ENCODE peak calls at places on chromosomes 7 and 10, in four cellular contexts. B is CD8-positive, alpha-beta T cell; V is A549; L is brain microvascular endothelial cell. G is an unnamed sample.

GRCh38 chr10:11472158-11472753 is 139.2 kb downstream of the USP6NL start:
- DNase-seq in L (peak; percentile 51), B (peak; percentile 70), V (peak; percentile 65), G (peak; percentile 65)

GRCh38 chr7:157654350-157654749 is 317.5 kb downstream of the DNAJB6 start:
- DNase-seq in V (no peak), L (no peak), B (no peak), G (no peak)

GRCh38 chr7:41987-42386 is 150.4 kb upstream of the FAM20C start:
- DNase-seq in L (no peak), B (no peak), V (no peak), G (no peak)

GRCh38 chr10:986881-987634 is 1.2 kb upstream of the GTPBP4 start:
- DNase-seq in L (peak; percentile 58), B (no peak), V (no peak), G (no peak)

GRCh38 chr10:77411805-77412204 is 225.8 kb downstream of the KCNMA1 start:
- DNase-seq in L (no peak), V (no peak), B (no peak), G (no peak)

GRCh38 chr7:82331234-82331633 is 112.3 kb downstream of the CACNA2D1 start:
- DNase-seq in L (no peak), V (no peak), B (no peak), G (no peak)

GRCh38 chr7:50959560-50959959 is 176.9 kb upstream of the GRB10 start:
- DNase-seq in B (no peak), L (no peak), V (no peak), G (no peak)

GRCh38 chr7:115087437-115087836 is 165.5 kb downstream of the MDFIC start:
- DNase-seq in V (peak; percentile 33), B (no peak), L (peak; percentile 86), G (no peak)

GRCh38 chr10:98349508-98349922 is 65.5 kb downstream of the PYROXD2 start:
- DNase-seq in L (peak; percentile 97), V (no peak), B (no peak), G (no peak)

GRCh38 chr10:124290095-124290795 is 128.5 kb downstream of the OAT start:
- DNase-seq in L (peak; percentile 65), V (no peak), B (no peak), G (peak; percentile 9)

GRCh38 chr7:42606217-42606905 is 305.5 kb downstream of the C7orf25 start:
- DNase-seq in V (no peak), L (no peak), B (no peak), G (no peak)

GRCh38 chr7:27346531-27347260 is 104.1 kb downstream of the EVX1 start:
- DNase-seq in B (no peak), L (peak; percentile 84), V (peak; percentile 96), G (no peak)

GRCh38 chr7:1232623-1233327 is at the start of gene UNCX:
- DNase-seq in B (no peak), L (no peak), V (no peak), G (no peak)

GRCh38 chr10:65358565-65358964 is 1567.3 kb upstream of the LRRTM3 start:
- DNase-seq in V (peak; percentile 20), L (peak; percentile 46), B (no peak), G (peak; percentile 0)

GRCh38 chr7:121288894-121289293 is 39.9 kb upstream of the WNT16 start:
- DNase-seq in L (peak; percentile 61), V (no peak), B (no peak), G (no peak)

GRCh38 chr10:48574322-48574796 is 30.5 kb downstream of the ARHGAP22 start:
- DNase-seq in B (no peak), L (no peak), V (no peak), G (no peak)

GRCh38 chr7:27194641-27195379 is 5.1 kb downstream of the HOXA13 start:
- DNase-seq in V (no peak), L (no peak), B (no peak), G (no peak)

GRCh38 chr7:13166801-13167200 is 479.4 kb downstream of the ARL4A start:
- DNase-seq in V (no peak), L (no peak), B (no peak), G (no peak)

GRCh38 chr10:119608316-119609155 is 11.8 kb upstream of the TIAL1 start:
- DNase-seq in V (peak; percentile 62), B (peak; percentile 34), L (peak; percentile 8), G (no peak)

GRCh38 chr7:2560175-2560695 is 1.5 kb downstream of the IQCE start:
- DNase-seq in V (no peak), L (no peak), B (no peak), G (peak; percentile 57)

GRCh38 chr7:10596827-10597226 is 376.8 kb upstream of the PHF14 start:
- DNase-seq in L (no peak), V (no peak), B (no peak), G (no peak)

GRCh38 chr7:41940760-41941343 is 238.0 kb upstream of the INHBA start:
- DNase-seq in B (peak; percentile 48), L (peak; percentile 69), V (peak; percentile 71), G (peak; percentile 31)

GRCh38 chr7:159031135-159031701 is 113.4 kb downstream of the VIPR2 start:
- DNase-seq in V (no peak), B (peak; percentile 4), L (no peak), G (no peak)

GRCh38 chr10:2928219-2928840 is 139.0 kb upstream of the PFKP start:
- DNase-seq in B (peak; percentile 45), V (peak; percentile 71), L (peak; percentile 53), G (peak; percentile 90)

GRCh38 chr10:42754155-42755027 is 28.2 kb upstream of the BMS1 start:
- DNase-seq in V (no peak), B (peak; percentile 29), L (no peak), G (peak; percentile 17)

GRCh38 chr7:5637415-5637814 is 144.0 kb downstream of the RNF216 start:
- DNase-seq in V (no peak), B (no peak), L (no peak), G (no peak)

GRCh38 chr10:93461124-93461806 is 20.9 kb downstream of the MYOF start:
- DNase-seq in B (no peak), V (no peak), L (no peak), G (no peak)

GRCh38 chr10:122494833-122495232 is 33.5 kb downstream of the HTRA1 start:
- DNase-seq in V (peak; percentile 16), L (peak; percentile 95), B (no peak), G (no peak)

GRCh38 chr7:136138991-136139390 is 161.8 kb upstream of the MTPN start:
- DNase-seq in L (no peak), B (no peak), V (no peak), G (no peak)

GRCh38 chr10:15262036-15262713 is 93.7 kb upstream of the NMT2 start:
- DNase-seq in B (no peak), V (peak; percentile 21), L (no peak), G (no peak)

GRCh38 chr7:2373646-2374045 is 19.0 kb downstream of the EIF3B start:
- DNase-seq in V (no peak), B (no peak), L (no peak), G (no peak)

GRCh38 chr10:60140681-60141632 is 234.6 kb upstream of the CCDC6 start:
- DNase-seq in L (no peak), B (no peak), V (peak; percentile 52), G (no peak)

GRCh38 chr10:60139290-60139689 is 232.9 kb upstream of the CCDC6 start:
- DNase-seq in V (no peak), L (no peak), B (no peak), G (no peak)

GRCh38 chr10:60138842-60139241 is 232.5 kb upstream of the CCDC6 start:
- DNase-seq in B (no peak), L (no peak), V (no peak), G (no peak)

GRCh38 chr10:60138026-60138425 is 231.7 kb upstream of the CCDC6 start:
- DNase-seq in B (no peak), L (no peak), V (no peak), G (no peak)

GRCh38 chr10:60139798-60140566 is 233.6 kb upstream of the CCDC6 start:
- DNase-seq in L (peak; percentile 10), V (peak; percentile 23), B (no peak), G (no peak)
- H3K4me3 ChIP-seq in L (peak overlapping the region; percentile 13), V (peak overlapping the region; percentile 19), B (no peak overlapping the region), G (no peak overlapping the region)

GRCh38 chr10:104257235-104257634 is 2.5 kb downstream of the GSTO1 start:
- DNase-seq in B (no peak), L (no peak), V (no peak), G (no peak)
- H3K4me3 ChIP-seq in B (no peak overlapping the region), L (peak overlapping the region; percentile 82), V (no peak overlapping the region), G (no peak overlapping the region)

DNA sequence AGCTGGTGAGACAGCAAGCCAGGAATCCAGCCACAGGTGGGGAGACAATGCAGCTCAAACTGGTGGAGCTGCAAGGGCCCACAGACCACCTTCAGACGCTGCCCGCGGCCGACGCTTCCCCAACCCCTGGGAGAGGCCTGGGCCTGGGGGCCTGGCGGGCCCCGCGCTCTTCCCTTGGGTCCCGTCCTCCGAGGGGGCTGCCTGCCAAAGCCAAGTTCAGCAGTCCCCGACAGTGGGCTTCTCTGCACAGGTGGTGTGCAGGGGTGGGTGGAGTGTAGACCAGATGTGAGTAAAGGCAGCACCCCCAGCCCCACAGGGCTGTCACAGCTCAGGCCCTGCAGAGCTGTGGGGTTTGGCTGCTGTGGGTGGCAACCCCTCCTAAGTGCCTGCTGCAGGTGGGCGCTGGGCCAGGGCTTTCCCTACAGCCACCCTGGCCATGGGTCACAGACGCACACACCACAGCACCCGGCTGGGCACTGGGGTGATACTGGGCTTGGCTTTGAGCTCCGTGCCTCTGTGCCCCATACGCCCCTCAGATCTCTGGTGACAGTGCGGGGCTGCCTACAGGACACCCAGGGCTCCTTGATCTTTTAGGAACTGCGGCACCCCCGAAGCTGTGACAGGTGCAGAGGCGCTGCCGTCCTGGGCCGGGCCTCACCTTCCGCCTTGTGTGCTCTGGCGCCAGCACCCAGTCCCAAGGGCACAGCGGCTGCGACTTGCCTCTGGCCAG is 20.5 kb downstream of the BNIP3 start:
- DNase-seq in L (no peak), B (no peak), V (no peak), G (no peak)
- H3K4me3 ChIP-seq in L (no peak overlapping the region), B (no peak overlapping the region), V (no peak overlapping the region), G (no peak overlapping the region)

GRCh38 chr10:102504976-102505300 is 1.2 kb downstream of the SUFU start:
- DNase-seq in L (no peak), B (no peak), V (no peak), G (no peak)

GRCh38 chr10:102502029-102502336 is 529 bp downstream of the ACTR1A start:
- DNase-seq in L (peak; percentile 99), V (peak; percentile 99), B (peak; percentile 98), G (peak; percentile 99)

GRCh38 chr10:102502337-102503151 is at the start of gene ACTR1A:
- DNase-seq in V (peak; percentile 100), L (peak; percentile 100), B (peak; percentile 95), G (peak; percentile 99)

GRCh38 chr10:102504179-102504975 is 605 bp downstream of the SUFU start:
- DNase-seq in L (no peak), V (no peak), B (peak; percentile 16), G (peak; percentile 38)

DNA sequence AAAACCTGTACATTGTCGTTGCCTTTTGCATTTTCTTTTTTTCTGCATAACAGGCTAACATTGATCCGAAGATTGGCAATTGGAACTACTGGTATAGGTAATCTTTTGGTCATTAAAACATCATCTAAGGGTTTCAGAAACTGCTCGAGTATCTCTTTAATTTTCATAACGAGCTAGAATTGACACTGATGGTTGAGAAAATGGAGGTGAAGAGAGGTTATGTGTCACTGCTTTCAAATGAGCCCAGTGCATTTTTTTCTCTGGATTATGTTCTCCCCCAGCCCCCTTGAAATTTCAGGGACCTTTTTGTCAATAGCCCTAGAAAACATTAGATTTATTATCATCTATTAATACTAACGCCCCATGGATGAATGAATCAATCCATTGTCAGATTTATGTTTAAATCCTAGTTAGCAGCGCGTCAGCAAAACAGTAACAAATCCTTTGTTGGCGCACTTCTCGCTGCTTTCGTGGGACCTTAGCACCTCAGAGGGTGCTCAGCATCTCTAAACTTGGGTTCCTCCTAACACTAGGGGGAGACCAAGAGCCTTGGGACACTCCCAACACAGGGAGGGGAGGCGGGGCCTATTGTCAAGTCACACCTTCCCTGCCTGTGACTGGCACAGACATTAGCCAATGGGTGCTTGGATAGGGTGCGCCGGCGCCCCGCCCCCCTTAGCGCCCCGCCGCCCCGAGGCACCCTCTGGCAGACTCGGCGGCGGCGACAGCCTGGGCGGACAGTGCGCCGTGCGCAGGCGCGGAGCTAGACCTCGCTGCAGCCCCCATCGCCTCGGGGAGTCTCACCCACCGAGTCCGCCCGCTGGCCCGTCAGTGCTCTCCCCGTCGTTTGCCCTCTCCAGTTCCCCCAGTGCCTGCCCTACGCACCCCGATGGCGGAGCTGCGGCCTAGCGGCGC is at the start of gene SUFU:
- DNase-seq in V (peak; percentile 99), L (peak; percentile 98), B (peak; percentile 98), G (peak; percentile 99)
- H3K4me3 ChIP-seq in V (peak within 1 kb of the TSS; percentile 82), L (peak within 1 kb of the TSS; percentile 100), B (peak within 1 kb of the TSS; percentile 85), G (peak within 1 kb of the TSS; percentile 97)

G was measured in Jurkat, Clone E6-1.